ENCODE peak calls at places on chromosomes 3 and 15, in four cellular contexts. Z is HepG2, G is K562, B is GM12878. O is an unnamed sample.

GRCh38 chr15:41561104-41561776 is 2.2 kb downstream of the TYRO3 start:
- DNase-seq in Z (no peak), G (no peak), B (no peak), O (no peak)

GRCh38 chr3:63351159-63352007 is 73.3 kb downstream of the SYNPR start:
- DNase-seq in Z (peak; percentile 51), G (peak; percentile 46), B (peak; percentile 1), O (no peak)

GRCh38 chr3:138332472-138333073 is 2.9 kb upstream of the NME9 start:
- DNase-seq in Z (peak; percentile 48), G (peak; percentile 32), B (no peak), O (no peak)

GRCh38 chr15:35874260-35874905 is 328.4 kb upstream of the DPH6 start:
- DNase-seq in Z (no peak), G (peak; percentile 10), B (no peak), O (no peak)

GRCh38 chr3:61181874-61182273 is 69.4 kb downstream of the FHIT start:
- DNase-seq in Z (peak; percentile 52), G (no peak), B (peak; percentile 64), O (no peak)

GRCh38 chr15:45157056-45157455 is 27.3 kb downstream of the DUOX1 start:
- DNase-seq in Z (no peak), G (peak; percentile 45), B (no peak), O (no peak)

GRCh38 chr3:159896543-159896942 is 92.1 kb upstream of the IL12A start:
- DNase-seq in Z (no peak), G (no peak), B (no peak), O (no peak)

GRCh38 chr3:72659609-72660008 is 188.6 kb downstream of the SHQ1 start:
- DNase-seq in Z (no peak), G (no peak), B (no peak), O (no peak)

GRCh38 chr3:101903426-101903825 is 54.1 kb downstream of the NFKBIZ start:
- DNase-seq in Z (no peak), G (no peak), B (no peak), O (no peak)

GRCh38 chr3:87771338-87772059 is 287.3 kb downstream of the CGGBP1 start:
- DNase-seq in Z (peak; percentile 35), G (peak; percentile 40), B (peak; percentile 8), O (peak; percentile 37)

DNA sequence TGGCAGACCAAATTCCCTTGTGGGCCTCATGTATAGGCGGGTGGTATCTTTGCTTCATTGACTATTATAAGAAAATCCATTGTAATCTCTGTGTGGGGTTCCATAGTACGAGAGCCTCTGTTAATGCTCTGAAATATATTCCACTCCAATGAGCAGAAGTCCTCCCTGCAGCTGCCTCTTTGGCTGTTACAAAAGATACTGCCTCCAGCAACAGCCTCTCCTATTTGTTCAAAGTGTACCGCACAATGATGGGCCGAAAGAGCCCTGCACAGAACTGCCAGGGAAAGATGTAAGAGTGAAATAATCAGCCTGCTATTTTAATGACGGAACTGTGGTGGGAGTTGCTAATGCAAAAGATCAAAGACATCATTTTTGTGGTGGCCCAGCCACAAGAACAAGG is 48.9 kb downstream of the GRK7 start:
- DNase-seq in Z (no peak), G (no peak), B (no peak), O (no peak)
- TF ChIP-seq SP1 in Z (no peak), G (no peak), B (no peak), O (no peak)

DNA sequence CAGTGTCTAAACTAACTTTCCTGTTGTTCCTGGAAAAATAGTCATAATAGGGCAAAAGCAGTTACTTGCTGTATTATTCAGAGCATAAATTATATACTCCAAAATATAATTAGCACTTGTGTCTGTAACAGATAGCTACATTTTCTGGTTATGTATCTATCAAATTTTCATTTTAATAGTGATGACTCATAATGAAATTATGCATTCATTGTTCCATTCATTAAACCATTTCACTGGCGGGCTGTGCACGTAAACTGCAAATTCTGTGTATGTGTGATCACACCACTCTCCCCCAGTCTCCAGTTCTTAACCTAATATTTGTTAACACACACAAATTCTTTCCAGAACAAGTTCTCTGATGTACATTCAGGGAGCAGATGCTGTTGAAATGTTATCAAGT is 3.8 kb upstream of the KCNMB2 start:
- DNase-seq in Z (no peak), G (no peak), B (no peak), O (no peak)
- TF ChIP-seq MAX in Z (no peak), G (no peak), B (no peak), O (no peak)

GRCh38 chr3:157868881-157869280 is 237.3 kb downstream of the SHOX2 start:
- DNase-seq in Z (no peak), G (no peak), B (no peak), O (no peak)

GRCh38 chr3:157868168-157868567 is 238.1 kb downstream of the SHOX2 start:
- DNase-seq in Z (no peak), G (no peak), B (no peak), O (no peak)

GRCh38 chr3:157871248-157871647 is 235.0 kb downstream of the SHOX2 start:
- DNase-seq in Z (no peak), G (no peak), B (no peak), O (no peak)

GRCh38 chr3:157859541-157859940 is 246.7 kb downstream of the SHOX2 start:
- DNase-seq in Z (no peak), G (no peak), B (no peak), O (no peak)

GRCh38 chr3:157865449-157865862 is 240.8 kb downstream of the SHOX2 start:
- DNase-seq in Z (peak; percentile 2), G (peak; percentile 71), B (peak; percentile 1), O (peak; percentile 81)
- TF ChIP-seq ETV6 in Z (no peak), G (no peak), B (no peak), O (no peak)

GRCh38 chr3:12041476-12041875 is 37.3 kb downstream of the SYN2 start:
- DNase-seq in Z (no peak), G (no peak), B (no peak), O (no peak)
- TF ChIP-seq SP1 in Z (no peak), G (no peak), B (no peak), O (no peak)

O was measured in WTC11.